ENCODE peak calls at places on chromosomes 7 and 10, in four cellular contexts. K, Q, U and D are unnamed samples.
A peak's percentile ranks its signal among the peaks of the same experiment; 100 is the strongest.

GRCh38 chr7:155533827-155534690 is 12.3 kb downstream of the CNPY1 start:
- DNase-seq in K (no peak), Q (peak; percentile 42), U (no peak), D (no peak)

GRCh38 chr7:47816647-47817046 is 131.6 kb downstream of the PKD1L1 start:
- DNase-seq in K (no peak), Q (no peak), U (no peak), D (no peak)

GRCh38 chr7:155227788-155228458 is 69.8 kb upstream of the INSIG1 start:
- DNase-seq in K (no peak), Q (no peak), U (no peak), D (no peak)

GRCh38 chr10:85908462-85908861 is 458.1 kb downstream of the GRID1 start:
- DNase-seq in K (no peak), Q (no peak), U (no peak), D (no peak)

GRCh38 chr7:31603076-31603475 is 83.9 kb upstream of the PPP1R17 start:
- DNase-seq in K (no peak), Q (no peak), U (no peak), D (no peak)

GRCh38 chr7:98754041-98754479 is 115.8 kb downstream of the TMEM130 start:
- DNase-seq in K (no peak), Q (no peak), U (no peak), D (no peak)

GRCh38 chr7:95104739-95105138 is 197.3 kb downstream of the PPP1R9A start:
- DNase-seq in K (no peak), Q (no peak), U (peak; percentile 60), D (no peak)

GRCh38 chr7:151687523-151688235 is 168.0 kb upstream of the RHEB start:
- DNase-seq in K (peak; percentile 88), Q (peak; percentile 49), U (peak; percentile 92), D (no peak)

GRCh38 chr10:79066460-79067240 is 2.1 kb upstream of the ZMIZ1 start:
- DNase-seq in K (no peak), Q (no peak), U (peak; percentile 32), D (no peak)

GRCh38 chr7:32577421-32577820 is 82.1 kb downstream of the AVL9 start:
- DNase-seq in K (no peak), Q (no peak), U (no peak), D (no peak)

GRCh38 chr10:126153686-126154628 is 234.3 kb downstream of the ADAM12 start:
- DNase-seq in K (no peak), Q (no peak), U (no peak), D (no peak)

GRCh38 chr10:33484787-33485186 is 150.3 kb upstream of the NRP1 start:
- DNase-seq in K (no peak), Q (no peak), U (no peak), D (no peak)

GRCh38 chr7:150988230-150989226 is 2.3 kb upstream of the NOS3 start:
- DNase-seq in K (no peak), Q (peak; percentile 73), U (no peak), D (no peak)

GRCh38 chr7:120725376-120726039 is 132.4 kb downstream of the TSPAN12 start:
- DNase-seq in K (no peak), Q (no peak), U (no peak), D (no peak)

GRCh38 chr7:82419200-82419599 is 24.4 kb downstream of the CACNA2D1 start:
- DNase-seq in K (no peak), Q (no peak), U (no peak), D (no peak)

GRCh38 chr10:71868192-71868697 is 17.2 kb upstream of the PSAP start:
- DNase-seq in K (peak; percentile 75), Q (no peak), U (no peak), D (no peak)

GRCh38 chr7:2982831-2983230 is 60.8 kb downstream of the CARD11 start:
- DNase-seq in K (no peak), Q (no peak), U (no peak), D (no peak)

GRCh38 chr7:120806669-120807068 is 51.3 kb downstream of the TSPAN12 start:
- DNase-seq in K (no peak), Q (no peak), U (no peak), D (no peak)

GRCh38 chr10:96415896-96416554 is 57.2 kb upstream of the OPALIN start:
- DNase-seq in K (no peak), Q (no peak), U (no peak), D (no peak)

GRCh38 chr10:101816375-101816773 is 1.9 kb downstream of the OGA start:
- DNase-seq in K (no peak), Q (no peak), U (no peak), D (no peak)

GRCh38 chr10:84337199-84337598 is 8.8 kb downstream of the CCSER2 start:
- DNase-seq in K (no peak), Q (no peak), U (no peak), D (no peak)

GRCh38 chr7:132480534-132480933 is 95.7 kb downstream of the PLXNA4 start:
- DNase-seq in K (no peak), Q (no peak), U (no peak), D (no peak)

GRCh38 chr10:120593693-120594092 is 136.7 kb downstream of the PLPP4 start:
- DNase-seq in K (no peak), Q (no peak), U (no peak), D (no peak)

GRCh38 chr10:121597504-121598241 is 571 bp downstream of the FGFR2 start:
- DNase-seq in K (no peak), Q (no peak), U (no peak), D (no peak)

GRCh38 chr10:59240581-59241183 is 64.2 kb downstream of the PHYHIPL start:
- DNase-seq in K (no peak), Q (no peak), U (no peak), D (no peak)

GRCh38 chr7:130400120-130400572 is 19.9 kb downstream of the CPA1 start:
- DNase-seq in K (no peak), Q (no peak), U (no peak), D (no peak)

GRCh38 chr10:49163741-49164140 is 24.4 kb downstream of the TMEM273 start:
- DNase-seq in K (no peak), Q (no peak), U (no peak), D (no peak)

GRCh38 chr7:130277763-130278643 is 11.3 kb downstream of the CPA2 start:
- DNase-seq in K (peak; percentile 33), Q (no peak), U (no peak), D (no peak)

GRCh38 chr7:26457702-26458327 is 166.2 kb downstream of the SNX10 start:
- DNase-seq in K (no peak), Q (no peak), U (no peak), D (no peak)

GRCh38 chr10:104085801-104086400 is at the start of gene COL17A1:
- DNase-seq in K (no peak), Q (no peak), U (no peak), D (no peak)

GRCh38 chr7:58086461-58086860 is 636.5 kb downstream of the ZNF716 start:
- DNase-seq in K (no peak), Q (no peak), U (no peak), D (no peak)